ENCODE peak calls at places on chromosomes 5 and 9, in five cellular contexts. C is GM12878, V is K562, F is H1, B is HepG2. N is an unnamed sample.

GRCh38 chr9:12819436-12820185 is 44.8 kb downstream of the LURAP1L start:
- DNase-seq in F (peak; percentile 3), C (no peak), V (peak; percentile 10), B (peak; percentile 53), N (peak; percentile 28)

GRCh38 chr9:98168952-98169488 is 23.4 kb downstream of the CORO2A start:
- DNase-seq in B (peak; percentile 85), C (peak; percentile 65), V (peak; percentile 73), F (no peak), N (no peak)

GRCh38 chr9:87120610-87121009 is 173.3 kb upstream of the GAS1 start:
- DNase-seq in B (no peak), F (no peak), V (no peak), C (no peak), N (no peak)

GRCh38 chr5:167623354-167623753 is 668.1 kb upstream of the WWC1 start:
- DNase-seq in B (no peak), C (no peak), V (no peak), F (no peak), N (no peak)

GRCh38 chr5:56330167-56330566 is 97.0 kb upstream of the ANKRD55 start:
- DNase-seq in F (no peak), B (no peak), C (no peak), V (no peak), N (no peak)

GRCh38 chr5:88955403-88955802 is 72.4 kb upstream of the MEF2C start:
- DNase-seq in B (no peak), F (no peak), C (no peak), V (no peak), N (no peak)

GRCh38 chr5:161863259-161863658 is 15.3 kb downstream of the GABRA1 start:
- DNase-seq in F (no peak), C (no peak), V (no peak), B (no peak), N (no peak)

GRCh38 chr5:68290260-68290674 is 74.7 kb downstream of the PIK3R1 start:
- DNase-seq in B (no peak), C (no peak), F (no peak), V (peak; percentile 33), N (no peak)

GRCh38 chr5:151107084-151107483 is 26.2 kb upstream of the TNIP1 start:
- DNase-seq in F (no peak), C (no peak), B (no peak), V (no peak), N (no peak)

DNA sequence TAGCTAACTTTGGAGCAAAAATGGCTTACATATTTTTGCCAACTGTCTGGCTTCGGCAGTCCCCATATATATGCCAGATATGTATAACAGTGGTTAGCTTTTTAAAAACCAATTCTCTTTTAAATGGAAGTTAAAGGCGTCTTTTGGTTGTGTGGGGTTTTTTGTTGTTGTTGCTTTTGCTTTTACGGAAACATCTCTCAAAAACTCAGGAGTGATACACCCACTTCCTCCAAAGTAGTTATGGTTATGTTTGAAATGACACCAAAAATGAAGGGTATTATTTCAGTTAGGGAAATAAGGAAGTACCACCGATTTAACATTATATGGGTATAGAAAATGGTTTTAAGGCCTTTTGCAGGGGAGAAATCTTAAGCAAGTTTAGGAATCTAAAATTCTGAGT is 2.3 kb downstream of the CNOT8 start:
- DNase-seq in C (no peak), B (no peak), V (no peak), F (no peak), N (no peak)
- TF ChIP-seq SRF in C (no peak), B (no peak), V (no peak), F (no peak), N (no peak)

DNA sequence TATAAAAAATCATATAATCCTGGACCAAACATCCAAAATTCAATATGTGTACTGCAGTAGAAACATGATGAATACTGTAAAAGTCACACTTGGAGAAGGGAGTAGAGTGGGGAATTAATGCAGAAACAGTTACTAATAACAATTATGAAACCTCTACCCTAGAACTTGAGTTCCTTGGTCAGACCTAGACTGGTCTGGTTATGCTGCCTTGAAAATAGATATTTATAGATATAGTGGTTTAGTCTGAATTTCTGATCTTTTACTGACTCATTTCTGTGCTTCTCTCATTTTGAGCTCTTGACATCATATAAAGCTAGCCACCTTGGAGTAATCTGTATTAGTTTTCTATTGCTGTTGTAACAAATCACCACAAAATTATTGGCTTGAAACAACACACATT is 808.7 kb upstream of the CDH10 start:
- DNase-seq in F (no peak), V (no peak), C (no peak), B (no peak), N (no peak)
- TF ChIP-seq SRF in F (no peak), V (no peak), C (no peak), B (no peak), N (no peak)

GRCh38 chr5:112614285-112614684 is 123.4 kb upstream of the APC start:
- DNase-seq in B (no peak), F (no peak), C (no peak), V (no peak), N (no peak)
- TF ChIP-seq SRF in B (no peak), F (no peak), C (no peak), V (no peak), N (no peak)

DNA sequence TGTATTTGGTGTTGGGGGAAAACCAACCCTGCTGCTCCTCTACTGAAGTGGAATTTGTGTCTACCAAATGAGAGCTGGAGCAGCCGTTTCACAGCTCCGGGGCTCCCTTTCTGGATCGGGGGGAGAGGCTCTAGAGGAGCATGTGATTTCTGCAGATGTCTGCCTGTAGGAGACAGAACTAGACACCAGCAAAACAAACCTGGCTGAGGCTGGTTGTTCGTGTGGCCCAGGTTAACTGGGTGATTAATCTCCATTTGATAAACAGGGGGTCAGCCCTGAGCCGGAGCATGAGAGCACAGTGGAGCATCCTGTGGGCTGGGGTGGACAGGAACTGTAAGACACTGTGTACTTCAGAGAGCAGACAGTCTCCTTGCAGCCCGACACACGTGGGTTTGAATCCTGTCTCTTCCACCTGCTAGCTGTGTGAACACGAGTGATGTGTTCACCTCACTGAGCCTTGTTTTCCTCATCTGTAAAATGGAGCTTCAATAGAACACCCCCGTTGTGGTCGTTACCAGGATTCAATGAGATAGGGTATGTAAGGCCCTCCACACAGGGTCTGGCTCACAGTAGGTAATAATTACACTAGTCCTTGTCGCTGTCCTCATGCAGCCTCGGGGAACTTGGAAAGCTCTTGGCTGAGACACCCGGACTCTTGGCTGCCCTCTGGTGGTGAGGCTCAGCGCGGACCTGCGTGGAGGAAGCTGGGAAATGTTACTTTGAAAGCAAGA is 12.9 kb downstream of the CXCL14 start:
- DNase-seq in F (no peak), B (peak; percentile 42), C (no peak), V (peak; percentile 80), N (peak; percentile 50)
- TF ChIP-seq SRF in F (no peak), B (no peak), C (no peak), V (no peak), N (no peak)

GRCh38 chr5:140298183-140298601 is 4.7 kb downstream of the PFDN1 start:
- DNase-seq in F (no peak), C (no peak), B (peak; percentile 16), V (no peak), N (no peak)
- TF ChIP-seq SRF in F (no peak), C (no peak), B (no peak), V (no peak), N (no peak)